ENCODE peak calls at places on chromosomes 12 and 14, in seven cellular contexts. I is HCT116, P is cardiac muscle cell, B is GM12865, D is PC-3, X is NB4, S is K562. V is an unnamed sample.

GRCh38 chr12:124456652-124457152 is 110.7 kb downstream of the NCOR2 start:
- DNase-seq in I (no peak), P (no peak), B (peak; percentile 84), D (no peak), X (peak; percentile 77), S (no peak), V (no peak)

GRCh38 chr14:102182901-102183619 is 43.4 kb downstream of the WDR20 start:
- DNase-seq in I (no peak), P (no peak), B (no peak), D (no peak), X (no peak), S (no peak), V (peak; percentile 14)

GRCh38 chr12:62629413-62629812 is 162.8 kb downstream of the MON2 start:
- DNase-seq in I (no peak), P (no peak), B (no peak), D (no peak), X (no peak), S (no peak), V (no peak)

GRCh38 chr12:77231548-77231947 is 166.2 kb upstream of the E2F7 start:
- DNase-seq in I (no peak), P (no peak), B (no peak), D (no peak), X (peak; percentile 2), S (no peak), V (peak; percentile 45)

GRCh38 chr12:9784326-9784725 is 23.6 kb upstream of the CD69 start:
- DNase-seq in I (no peak), P (no peak), B (no peak), D (no peak), X (no peak), S (no peak), V (no peak)

GRCh38 chr12:56086096-56086495 is 6.1 kb downstream of the ERBB3 start:
- DNase-seq in I (no peak), P (no peak), B (no peak), D (peak; percentile 90), X (no peak), S (no peak), V (peak; percentile 94)

GRCh38 chr12:100279612-100280244 is 12.8 kb downstream of the SCYL2 start:
- DNase-seq in I (no peak), P (peak; percentile 22), B (no peak), D (no peak), X (no peak), S (no peak), V (no peak)

GRCh38 chr14:29853272-29853671 is 74.4 kb downstream of the PRKD1 start:
- DNase-seq in I (no peak), P (no peak), B (no peak), D (no peak), X (no peak), S (no peak), V (no peak)

GRCh38 chr12:32739279-32739678 is 16.4 kb downstream of the YARS2 start:
- DNase-seq in I (no peak), P (peak; percentile 71), B (no peak), D (no peak), X (no peak), S (no peak), V (no peak)

GRCh38 chr14:100786131-100786530 is 39.8 kb upstream of the MEG3 start:
- DNase-seq in I (no peak), P (no peak), B (no peak), D (no peak), X (no peak), S (no peak), V (no peak)

GRCh38 chr12:66813137-66813867 is 134.4 kb upstream of the GRIP1 start:
- DNase-seq in I (no peak), P (no peak), B (no peak), D (peak; percentile 65), X (no peak), S (peak; percentile 5), V (peak; percentile 62)

GRCh38 chr12:98639526-98639925 is 5.1 kb downstream of the IKBIP start:
- DNase-seq in I (no peak), P (no peak), B (no peak), D (no peak), X (no peak), S (no peak), V (no peak)

GRCh38 chr14:106039400-106039799 is 513.0 kb downstream of the TMEM121 start:
- DNase-seq in I (peak; percentile 7), P (no peak), B (peak; percentile 48), D (peak; percentile 32), X (peak; percentile 56), S (peak; percentile 36), V (no peak)

GRCh38 chr12:55743131-55743921 is 404 bp downstream of the GDF11 start:
- DNase-seq in I (no peak), P (peak; percentile 89), B (peak; percentile 84), D (peak; percentile 67), X (peak; percentile 90), S (peak; percentile 76), V (peak; percentile 72)

GRCh38 chr12:2395352-2395977 is 342.7 kb downstream of the CACNA1C start:
- DNase-seq in I (peak; percentile 40), P (peak; percentile 67), B (peak; percentile 46), D (peak; percentile 51), X (peak; percentile 48), S (peak; percentile 47), V (no peak)

GRCh38 chr14:68781161-68782021 is 11.5 kb downstream of the ZFP36L1 start:
- DNase-seq in I (no peak), P (no peak), B (no peak), D (no peak), X (no peak), S (peak; percentile 77), V (no peak)

GRCh38 chr12:71503579-71504470 is 64.2 kb downstream of the LGR5 start:
- DNase-seq in I (no peak), P (no peak), B (peak; percentile 10), D (peak; percentile 12), X (no peak), S (no peak), V (no peak)

GRCh38 chr14:95504135-95505029 is 12.1 kb downstream of the SYNE3 start:
- DNase-seq in I (no peak), P (no peak), B (peak; percentile 82), D (no peak), X (no peak), S (no peak), V (no peak)

GRCh38 chr12:63308701-63309100 is 157.7 kb upstream of the AVPR1A start:
- DNase-seq in I (no peak), P (no peak), B (no peak), D (no peak), X (no peak), S (no peak), V (no peak)

GRCh38 chr14:78902010-78902623 is 731.9 kb downstream of the NRXN3 start:
- DNase-seq in I (no peak), P (peak; percentile 74), B (peak; percentile 47), D (peak; percentile 29), X (peak; percentile 44), S (peak; percentile 5), V (peak; percentile 56)

GRCh38 chr14:58239259-58240210 is 5.1 kb upstream of the PSMA3 start:
- DNase-seq in I (peak; percentile 26), P (peak; percentile 71), B (peak; percentile 78), D (peak; percentile 98), X (peak; percentile 65), S (peak; percentile 75), V (peak; percentile 51)

GRCh38 chr14:58243790-58244555 is 670 bp upstream of the PSMA3 start:
- DNase-seq in I (peak; percentile 26), P (peak; percentile 4), B (peak; percentile 32), D (peak; percentile 94), X (peak; percentile 59), S (peak; percentile 56), V (peak; percentile 53)

GRCh38 chr14:58238252-58239247 is 6.1 kb upstream of the PSMA3 start:
- DNase-seq in I (no peak), P (peak; percentile 32), B (no peak), D (no peak), X (no peak), S (peak; percentile 41), V (peak; percentile 22)
- H3K4me3 ChIP-seq in I (no peak overlapping the region), P (peak overlapping the region; percentile 91), B (no peak overlapping the region), D (no peak overlapping the region), X (no peak overlapping the region), S (peak overlapping the region; percentile 57), V (peak overlapping the region; percentile 80)

DNA sequence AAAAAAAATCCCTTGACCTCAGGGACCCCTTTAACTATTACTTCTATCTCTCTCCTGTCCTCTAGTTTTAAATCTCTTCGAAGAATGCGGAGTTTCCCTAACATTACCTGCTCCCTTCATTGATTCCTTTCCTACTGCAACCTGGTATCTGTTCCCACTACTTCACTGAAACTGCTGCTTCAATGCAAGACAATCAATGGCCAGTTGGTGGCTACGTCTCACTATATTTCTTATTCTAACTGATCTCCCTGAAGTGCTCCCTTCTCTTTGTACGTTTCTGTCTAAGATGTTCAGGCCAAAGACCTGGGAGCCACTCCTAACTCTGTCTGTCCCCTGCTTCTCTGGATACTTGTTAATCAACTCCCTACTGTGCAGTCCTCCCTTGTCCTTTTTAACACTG is 10.3 kb upstream of the KCNA1 start:
- DNase-seq in I (no peak), P (no peak), B (peak; percentile 48), D (no peak), X (no peak), S (no peak), V (no peak)
- TF ChIP-seq CTCF in I (peak; percentile 31), P (no peak), B (no peak), D (peak; percentile 8), X (peak; percentile 9), S (no peak), V (no peak)

GRCh38 chr14:36646664-36647416 is 14.8 kb upstream of the PAX9 start:
- DNase-seq in I (no peak), P (no peak), B (no peak), D (no peak), X (no peak), S (no peak), V (peak; percentile 56)
- H3K4me3 ChIP-seq in I (no peak overlapping the region), P (peak overlapping the region; percentile 42), B (no peak overlapping the region), D (no peak overlapping the region), X (no peak overlapping the region), S (no peak overlapping the region), V (peak overlapping the region; percentile 61)

GRCh38 chr14:104868811-104869572 is 3.9 kb downstream of the CEP170B start:
- DNase-seq in I (no peak), P (no peak), B (no peak), D (no peak), X (no peak), S (no peak), V (no peak)

GRCh38 chr14:104871656-104872468 is 6.8 kb downstream of the CEP170B start:
- DNase-seq in I (no peak), P (no peak), B (no peak), D (no peak), X (no peak), S (no peak), V (no peak)

GRCh38 chr14:104871145-104871655 is 6.1 kb downstream of the CEP170B start:
- DNase-seq in I (no peak), P (no peak), B (no peak), D (no peak), X (no peak), S (no peak), V (no peak)

GRCh38 chr14:104869669-104870367 is 4.8 kb downstream of the CEP170B start:
- DNase-seq in I (no peak), P (no peak), B (no peak), D (no peak), X (no peak), S (no peak), V (no peak)

GRCh38 chr14:104870368-104871144 is 5.5 kb downstream of the CEP170B start:
- DNase-seq in I (no peak), P (peak; percentile 37), B (no peak), D (peak; percentile 20), X (no peak), S (peak; percentile 36), V (no peak)
- TF ChIP-seq CTCF in I (peak; percentile 32), P (peak; percentile 34), B (peak; percentile 44), D (peak; percentile 42), X (peak; percentile 35), S (peak; percentile 55), V (peak; percentile 24)

GRCh38 chr14:51990488-51990887 is 1.1 kb downstream of the RTRAF start:
- DNase-seq in I (no peak), P (no peak), B (no peak), D (no peak), X (no peak), S (no peak), V (no peak)
- H3K4me3 ChIP-seq in I (peak overlapping the region; percentile 95), P (peak overlapping the region; percentile 91), B (peak overlapping the region; percentile 96), D (peak overlapping the region; percentile 93), X (peak overlapping the region; percentile 99), S (peak overlapping the region; percentile 95), V (peak overlapping the region; percentile 52)

V was measured in epithelial cell of esophagus.